ENCODE peak calls at places on chromosomes 13 and 19, in eight cellular contexts. A is neuronal stem cell, V is AG04449, N is MV-4-11, C is tibial artery, U is endothelial cell of umbilical vein, O is neural crest cell, Q is hippocampal formation. Z is an unnamed sample.

GRCh38 chr19:54439174-54439851 is 9.7 kb upstream of the LENG8 start:
- DNase-seq in V (no peak), U (peak; percentile 38), C (no peak), A (no peak), O (peak; percentile 59), Q (peak; percentile 66), N (peak; percentile 65), Z (no peak)

GRCh38 chr19:9836021-9836420 is 903 bp downstream of the PIN1 start:
- DNase-seq in V (no peak), Q (no peak), N (peak; percentile 35), A (no peak), O (no peak), C (no peak), U (no peak), Z (no peak)

GRCh38 chr13:95185851-95186250 is 115.4 kb downstream of the ABCC4 start:
- DNase-seq in Q (no peak), A (no peak), V (no peak), C (no peak), U (no peak), O (no peak), N (no peak), Z (no peak)

GRCh38 chr19:51570962-51571575 is at the start of gene ZNF175:
- DNase-seq in A (peak; percentile 95), V (peak; percentile 74), C (peak; percentile 95), U (peak; percentile 100), O (peak; percentile 93), N (peak; percentile 99), Q (peak; percentile 95), Z (peak; percentile 97)

GRCh38 chr19:47089767-47090350 is 23.7 kb downstream of the ZC3H4 start:
- DNase-seq in Q (no peak), U (no peak), V (no peak), O (no peak), A (no peak), C (no peak), N (no peak), Z (no peak)

GRCh38 chr13:27826379-27827353 is 34.4 kb downstream of the GSX1 start:
- DNase-seq in O (peak; percentile 92), C (peak; percentile 64), V (peak; percentile 10), Q (peak; percentile 63), A (peak; percentile 92), N (peak; percentile 73), U (peak; percentile 88), Z (peak; percentile 87)

GRCh38 chr19:31586282-31586681 is 237.0 kb upstream of the TSHZ3 start:
- DNase-seq in O (no peak), U (no peak), N (no peak), V (peak; percentile 5), A (no peak), C (no peak), Q (no peak), Z (no peak)

GRCh38 chr19:44282846-44283245 is 22.0 kb downstream of the ZNF235 start:
- DNase-seq in A (no peak), Q (no peak), U (no peak), V (no peak), O (no peak), N (no peak), C (no peak), Z (no peak)

GRCh38 chr13:39417131-39417530 is 185.9 kb downstream of the LHFPL6 start:
- DNase-seq in V (no peak), Q (peak; percentile 33), N (peak; percentile 3), A (no peak), O (peak; percentile 40), U (no peak), C (no peak), Z (no peak)

GRCh38 chr13:28584873-28585317 is 74.0 kb upstream of the POMP start:
- DNase-seq in U (no peak), N (no peak), V (peak; percentile 36), A (no peak), C (no peak), O (no peak), Q (no peak), Z (no peak)

GRCh38 chr19:15758379-15758778 is 20.6 kb downstream of the OR10H3 start:
- DNase-seq in V (no peak), U (no peak), O (no peak), Q (no peak), C (no peak), A (no peak), N (no peak), Z (no peak)

GRCh38 chr19:54165222-54165621 is 5.7 kb upstream of the LENG1 start:
- DNase-seq in U (no peak), N (no peak), Q (no peak), O (no peak), A (no peak), V (no peak), C (no peak), Z (no peak)

Z was measured in ascending aorta.